ENCODE peak calls at places on chromosomes 1 and 21, in seven cellular contexts. D, V, X, G, P, U and B are unnamed samples.

GRCh38 chr1:205420938-205421337 is 918 bp downstream of the LEMD1 start:
- DNase-seq in D (no peak), U (no peak), X (no peak), P (no peak), G (no peak), V (no peak), B (no peak)

GRCh38 chr1:116372186-116372585 is 858 bp upstream of the ATP1A1 start:
- DNase-seq in X (no peak), U (no peak), G (no peak), D (no peak), P (no peak), V (no peak), B (no peak)

GRCh38 chr21:40404319-40404906 is 442.5 kb downstream of the DSCAM start:
- DNase-seq in D (no peak), G (no peak), X (no peak), U (no peak), P (no peak), V (no peak), B (no peak)

GRCh38 chr1:30930631-30931173 is 22.1 kb upstream of the SDC3 start:
- DNase-seq in G (no peak), U (no peak), X (no peak), V (no peak), D (no peak), P (no peak), B (no peak)

GRCh38 chr1:145720556-145720877 is 1.2 kb downstream of the CD160 start:
- DNase-seq in P (no peak), V (no peak), G (no peak), U (no peak), D (no peak), X (no peak), B (no peak)

GRCh38 chr1:153852170-153852569 is 70.6 kb downstream of the GATAD2B start:
- DNase-seq in P (no peak), G (no peak), V (no peak), U (peak), X (no peak), D (no peak), B (no peak)

GRCh38 chr1:71964188-71964587 is 318.2 kb downstream of the NEGR1 start:
- DNase-seq in P (no peak), U (no peak), X (no peak), G (no peak), D (no peak), V (no peak), B (no peak)

GRCh38 chr1:87786861-87787548 is 458.3 kb downstream of the LMO4 start:
- DNase-seq in P (no peak), U (no peak), V (no peak), D (no peak), G (no peak), X (no peak), B (no peak)

GRCh38 chr1:219812491-219813221 is 115.7 kb downstream of the SLC30A10 start:
- DNase-seq in D (no peak), V (no peak), G (peak), X (no peak), P (no peak), U (peak), B (no peak)

GRCh38 chr1:24374891-24375786 is 38.4 kb downstream of the STPG1 start:
- DNase-seq in U (no peak), V (no peak), G (no peak), P (no peak), X (no peak), D (no peak), B (peak)

GRCh38 chr1:50976890-50977574 is 7.0 kb downstream of the CDKN2C start:
- DNase-seq in G (no peak), D (no peak), X (no peak), V (peak), P (no peak), U (peak), B (no peak)

DNA sequence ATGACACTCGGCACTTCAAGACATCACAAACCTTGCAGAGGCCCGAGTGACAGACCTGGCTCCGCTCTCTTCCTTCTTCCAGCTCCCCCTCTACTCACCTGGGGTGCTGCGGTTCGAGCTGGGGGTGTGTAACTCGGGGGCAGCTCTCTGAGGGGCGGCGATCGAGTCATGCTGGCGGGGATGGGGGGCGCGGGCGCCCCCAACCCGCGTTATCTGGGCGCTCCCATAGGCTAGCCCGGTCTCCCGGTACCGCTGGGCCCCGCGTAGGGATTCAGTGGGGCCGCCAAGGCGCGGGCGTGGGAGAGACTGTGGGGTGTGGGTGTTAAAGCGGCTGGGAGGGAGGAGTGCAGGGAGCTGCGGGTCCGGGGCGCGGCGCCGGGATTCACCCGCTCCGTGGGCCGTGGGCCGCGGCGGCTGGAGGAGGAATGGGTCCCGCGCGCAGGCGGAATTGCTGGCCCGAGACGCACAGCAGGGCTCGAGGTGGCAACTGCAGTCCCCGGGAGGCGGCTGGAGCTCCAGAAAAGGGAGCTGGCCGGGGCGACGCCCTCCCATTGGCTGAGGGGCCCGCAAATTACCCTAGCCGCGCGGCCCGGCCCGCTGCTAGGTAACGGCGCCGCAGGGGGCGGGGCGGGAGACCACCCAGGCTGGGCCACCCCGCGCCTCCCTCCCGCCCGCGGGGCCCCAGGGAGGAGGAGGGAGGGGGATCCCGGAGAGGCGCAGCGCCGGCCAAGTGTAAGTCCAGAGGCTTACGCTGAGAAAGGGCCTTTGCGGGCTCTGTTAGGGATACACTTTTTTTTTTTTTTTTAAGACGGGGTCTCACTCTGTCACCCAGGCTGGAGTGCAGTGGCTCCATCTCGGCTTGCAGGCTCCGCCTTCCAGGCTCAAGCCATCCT is at the start of gene PTCH2:
- DNase-seq in D (peak), V (peak), G (peak), U (peak), X (no peak), P (no peak), B (peak)
- TF ChIP-seq POLR2A in D (no peak), V (no peak), G (peak), U (no peak), X (no peak), P (no peak), B (no peak)

GRCh38 chr1:234322979-234323378 is 50.3 kb upstream of the COA6 start:
- DNase-seq in G (peak), D (peak), X (no peak), P (no peak), V (no peak), U (peak), B (no peak)
- TF ChIP-seq CTCF in G (peak), D (no peak), X (no peak), P (peak), V (no peak), U (peak), B (no peak)

GRCh38 chr1:206921772-206922265 is at the start of gene FCMR:
- DNase-seq in G (no peak), D (no peak), V (no peak), X (no peak), P (no peak), U (peak), B (no peak)
- H3K4me3 ChIP-seq in G (no peak), D (no peak), V (peak), X (no peak), P (no peak), U (no peak), B (no peak)

GRCh38 chr1:3775498-3776230 is 3.1 kb downstream of the SMIM1 start:
- DNase-seq in X (peak), D (peak), U (peak), P (peak), G (no peak), V (peak), B (no peak)
- TF ChIP-seq POLR2A in X (no peak), D (no peak), U (peak), P (no peak), G (no peak), V (no peak), B (no peak)

GRCh38 chr1:247576514-247576913 is 11.6 kb upstream of the OR2G2 start:
- DNase-seq in G (no peak), X (no peak), U (peak), V (no peak), D (no peak), P (no peak), B (no peak)
- TF ChIP-seq CTCF in G (no peak), X (no peak), U (peak), V (no peak), D (peak), P (peak), B (no peak)

GRCh38 chr1:172381981-172382380 is 38.5 kb upstream of the C1orf105 start:
- DNase-seq in X (no peak), D (no peak), V (no peak), U (no peak), P (no peak), G (no peak), B (no peak)
- H3K4me3 ChIP-seq in X (no peak), D (no peak), V (no peak), U (no peak), P (no peak), G (no peak), B (no peak)

DNA sequence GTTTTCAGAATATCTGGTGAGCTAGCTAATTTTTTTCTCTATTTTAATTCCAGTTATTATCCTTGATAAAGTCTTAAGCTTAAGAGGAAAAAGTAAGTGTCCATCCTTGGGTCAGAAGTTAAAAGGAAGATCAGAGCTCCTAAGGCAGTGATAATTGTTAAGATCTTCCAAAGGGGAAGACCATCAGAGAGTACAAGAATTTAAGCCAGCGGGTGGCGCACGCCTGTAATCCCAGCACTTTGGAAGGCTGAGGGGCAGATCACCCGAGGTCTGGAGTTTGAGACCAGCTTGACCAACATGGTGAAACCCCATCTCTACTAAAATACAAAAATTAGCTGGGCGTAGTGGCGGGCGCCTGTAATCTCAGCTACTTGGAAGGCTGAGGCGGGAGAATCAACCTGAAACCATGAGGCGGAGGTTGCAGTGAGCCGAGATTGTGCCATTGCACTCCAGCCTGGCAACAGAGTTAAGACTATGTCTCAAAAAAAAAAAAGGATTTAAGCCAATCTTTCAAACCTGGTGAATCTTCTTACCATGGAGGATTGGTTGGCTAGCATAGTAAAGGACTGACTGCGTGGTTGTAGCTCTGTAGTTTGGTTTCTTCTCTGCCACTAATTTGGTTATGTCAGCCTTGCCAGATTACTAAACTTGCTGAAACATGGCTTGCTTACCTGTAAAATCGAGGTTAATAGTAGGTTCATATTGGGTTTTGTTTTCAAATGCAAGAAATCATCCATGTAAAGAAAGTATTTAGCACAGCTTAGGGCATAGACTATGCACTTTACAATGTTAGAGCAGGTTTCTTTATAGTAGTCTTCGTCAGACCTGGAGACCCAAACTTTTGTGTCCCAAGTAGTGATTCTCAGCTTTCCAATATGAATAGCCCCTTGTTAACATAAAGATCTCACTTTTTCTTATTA is 15.9 kb downstream of the AKIRIN1 start:
- DNase-seq in V (no peak), P (no peak), D (no peak), G (no peak), X (no peak), U (no peak), B (no peak)
- TF ChIP-seq POLR2A in V (no peak), P (no peak), D (no peak), G (no peak), X (no peak), U (no peak), B (no peak)

DNA sequence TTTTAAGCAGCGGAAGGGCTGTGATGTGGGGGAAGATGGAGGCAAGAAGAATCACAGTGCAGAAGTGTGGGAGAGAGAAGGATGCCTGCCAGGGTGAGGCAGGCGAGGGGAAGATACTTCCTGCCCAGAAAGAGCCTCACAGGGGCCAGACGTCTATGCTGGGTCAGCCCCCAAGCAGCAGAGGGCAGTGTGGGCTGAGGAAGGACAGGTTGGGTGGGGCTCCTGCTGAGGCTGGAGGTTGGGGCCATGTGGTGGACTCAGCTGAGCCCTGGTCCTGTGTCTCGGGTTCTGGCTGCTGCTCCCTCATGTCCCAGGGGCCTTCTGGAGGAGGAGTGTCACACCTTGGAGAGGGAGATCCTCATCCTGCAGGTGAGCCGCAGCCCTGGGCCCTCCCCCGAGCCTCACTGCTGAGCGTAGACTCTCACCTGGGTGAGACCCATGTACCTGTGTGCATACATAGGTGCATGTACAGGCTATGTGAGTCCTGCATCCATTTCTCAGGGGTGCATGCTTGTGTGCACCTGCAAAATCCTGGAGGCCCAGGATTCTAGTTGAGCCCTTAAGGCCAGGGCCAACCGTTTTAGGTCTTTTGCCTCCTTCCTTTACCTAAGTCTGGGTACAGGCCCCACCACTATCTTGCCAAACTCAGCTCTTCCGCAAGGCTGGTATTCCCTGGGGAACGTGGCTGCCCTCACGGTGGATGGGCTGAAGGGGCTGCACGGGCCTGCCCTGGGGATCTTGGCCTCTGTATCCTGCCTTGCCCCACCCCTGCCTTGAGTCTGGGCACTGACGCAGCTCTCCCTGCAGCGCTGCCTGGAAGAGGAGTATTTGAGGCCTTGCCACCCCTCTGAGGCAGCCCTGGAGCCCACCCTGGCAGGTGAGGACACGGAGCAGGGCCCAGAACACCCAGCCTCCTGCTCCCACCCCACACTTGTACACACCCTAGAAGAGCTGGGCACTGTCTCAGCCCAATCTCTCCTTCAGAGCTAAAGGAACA is 3.7 kb downstream of the CCDC24 start:
- DNase-seq in G (no peak), X (no peak), D (no peak), P (no peak), U (peak), V (no peak), B (no peak)
- TF ChIP-seq CTCF in G (no peak), X (no peak), D (no peak), P (no peak), U (peak), V (no peak), B (no peak)